ENCODE peak calls at places on chromosomes 12 and 14, in ten cellular contexts. J is NCI-H1694 treated with DMSO at 0.1 percent for 48 hours; U is activated B cell treated with CpG ODN at 0.5 μM for 24 hours; M is fibroblast of mammary gland; B is stimulated activated effector memory CD8-positive, alpha-beta T cell treated with anti-CD3 and anti-CD28 coated beads, Interleukin-12 subunit alpha, Interleukin-12 subunit beta, amount 100 ng/mL, for 72 hours; V is A172; F is AG09319; H is PC-9; Y is MV-4-11; L is CD8-positive, alpha-beta T cell. W is an unnamed sample.

GRCh38 chr14:71739273-71739990 is 192.8 kb upstream of the RGS6 start:
- DNase-seq in J (no peak), U (no peak), M (peak), B (no peak), V (peak), F (no peak), H (peak), Y (no peak), L (no peak), W (peak)

GRCh38 chr12:94879542-94879941 is 124.0 kb downstream of the NDUFA12 start:
- DNase-seq in J (no peak), U (no peak), M (peak), B (no peak), V (peak), F (no peak), H (no peak), Y (no peak), L (no peak), W (peak)

GRCh38 chr14:62691613-62692489 is 353.4 kb downstream of the KCNH5 start:
- DNase-seq in J (peak), U (no peak), M (peak), B (no peak), V (peak), F (peak), H (peak), Y (no peak), L (no peak), W (peak)

GRCh38 chr12:14768823-14769405 is 34.4 kb downstream of the WBP11 start:
- DNase-seq in J (no peak), U (no peak), M (peak), B (peak), V (no peak), F (no peak), H (no peak), Y (no peak), L (peak), W (peak)

GRCh38 chr14:68775614-68776126 is 17.2 kb downstream of the ZFP36L1 start:
- DNase-seq in J (no peak), U (peak), M (no peak), B (no peak), V (no peak), F (no peak), H (no peak), Y (no peak), L (no peak), W (no peak)

GRCh38 chr14:93960108-93960475 is 16.3 kb downstream of the ASB2 start:
- DNase-seq in J (no peak), U (no peak), M (no peak), B (no peak), V (no peak), F (no peak), H (peak), Y (no peak), L (no peak), W (peak)

GRCh38 chr12:18798445-18799139 is 60.7 kb downstream of the CAPZA3 start:
- DNase-seq in J (no peak), U (no peak), M (peak), B (no peak), V (no peak), F (no peak), H (no peak), Y (no peak), L (no peak), W (no peak)

GRCh38 chr14:95231966-95232365 is 74.6 kb upstream of the DICER1 start:
- DNase-seq in J (no peak), U (no peak), M (no peak), B (no peak), V (no peak), F (no peak), H (peak), Y (peak), L (no peak), W (no peak)

GRCh38 chr12:22935090-22935489 is 310.1 kb downstream of the ETNK1 start:
- DNase-seq in J (no peak), U (no peak), M (peak), B (no peak), V (peak), F (no peak), H (no peak), Y (peak), L (no peak), W (no peak)

GRCh38 chr12:113227169-113227568 is 5.9 kb downstream of the TPCN1 start:
- DNase-seq in J (no peak), U (no peak), M (no peak), B (no peak), V (no peak), F (no peak), H (no peak), Y (peak), L (no peak), W (no peak)

GRCh38 chr12:4164591-4165558 is 108.7 kb upstream of the CCND2 start:
- DNase-seq in J (no peak), U (peak), M (peak), B (peak), V (no peak), F (peak), H (no peak), Y (no peak), L (peak), W (peak)

GRCh38 chr14:51368721-51369163 is 128.7 kb downstream of the TMX1 start:
- DNase-seq in J (no peak), U (no peak), M (peak), B (no peak), V (peak), F (peak), H (no peak), Y (no peak), L (no peak), W (peak)

GRCh38 chr12:104458645-104459555 is 2.2 kb downstream of the CHST11 start:
- DNase-seq in J (no peak), U (peak), M (peak), B (no peak), V (no peak), F (no peak), H (peak), Y (no peak), L (no peak), W (no peak)

GRCh38 chr12:31589582-31589895 is 1.4 kb downstream of the DENND5B start:
- DNase-seq in J (no peak), U (no peak), M (no peak), B (no peak), V (no peak), F (no peak), H (no peak), Y (no peak), L (no peak), W (no peak)

GRCh38 chr12:8648598-8649205 is 13.9 kb downstream of the MFAP5 start:
- DNase-seq in J (no peak), U (no peak), M (no peak), B (peak), V (no peak), F (no peak), H (no peak), Y (peak), L (peak), W (no peak)

GRCh38 chr12:121992059-121992879 is 29.4 kb upstream of the BCL7A start:
- DNase-seq in J (no peak), U (peak), M (peak), B (peak), V (peak), F (peak), H (peak), Y (peak), L (peak), W (peak)

GRCh38 chr14:61322011-61322798 is 826 bp downstream of the PRKCH start:
- DNase-seq in J (no peak), U (no peak), M (no peak), B (no peak), V (no peak), F (no peak), H (peak), Y (no peak), L (peak), W (no peak)

GRCh38 chr12:124309231-124309630 is 14.3 kb downstream of the RFLNA start:
- DNase-seq in J (no peak), U (no peak), M (no peak), B (no peak), V (no peak), F (no peak), H (no peak), Y (no peak), L (no peak), W (no peak)

GRCh38 chr12:79710707-79711483 is 20.1 kb upstream of the PAWR start:
- DNase-seq in J (no peak), U (no peak), M (no peak), B (no peak), V (no peak), F (no peak), H (no peak), Y (no peak), L (no peak), W (no peak)

GRCh38 chr14:49497725-49498348 is 88.3 kb downstream of the RPS29 start:
- DNase-seq in J (peak), U (no peak), M (peak), B (no peak), V (peak), F (peak), H (peak), Y (peak), L (peak), W (peak)

GRCh38 chr12:132545183-132545953 is 55.4 kb downstream of the FBRSL1 start:
- DNase-seq in J (no peak), U (no peak), M (no peak), B (no peak), V (no peak), F (no peak), H (no peak), Y (no peak), L (no peak), W (no peak)

GRCh38 chr14:88492272-88493089 is 62.3 kb downstream of the PTPN21 start:
- DNase-seq in J (peak), U (peak), M (peak), B (peak), V (peak), F (peak), H (no peak), Y (peak), L (peak), W (peak)

GRCh38 chr14:72643317-72643801 is 250.5 kb downstream of the DPF3 start:
- DNase-seq in J (peak), U (no peak), M (peak), B (no peak), V (peak), F (peak), H (no peak), Y (no peak), L (no peak), W (peak)

GRCh38 chr14:71529855-71530254 is 402.4 kb upstream of the RGS6 start:
- DNase-seq in J (no peak), U (no peak), M (peak), B (no peak), V (no peak), F (no peak), H (no peak), Y (no peak), L (no peak), W (no peak)

GRCh38 chr12:69898236-69898635 is 73.2 kb downstream of the MYRFL start:
- DNase-seq in J (no peak), U (no peak), M (peak), B (no peak), V (peak), F (no peak), H (no peak), Y (no peak), L (no peak), W (peak)

GRCh38 chr12:121238604-121239334 is 28.8 kb downstream of the P2RX4 start:
- DNase-seq in J (no peak), U (no peak), M (no peak), B (no peak), V (no peak), F (no peak), H (no peak), Y (peak), L (no peak), W (no peak)

W was measured in IMR-90.